ENCODE peak calls at places on chromosomes 7 and 10, in five cellular contexts. Z, U, G, N and S are unnamed samples.

GRCh38 chr7:101066141-101066857 is 19.0 kb upstream of the TRIM56 start:
- DNase-seq in Z (peak; percentile 82), U (no peak), G (no peak), N (no peak), S (no peak)

GRCh38 chr10:133156674-133157579 is 3.1 kb upstream of the KNDC1 start:
- DNase-seq in Z (no peak), U (no peak), G (no peak), N (no peak), S (no peak)

GRCh38 chr7:133941496-133941895 is 185.6 kb upstream of the LRGUK start:
- DNase-seq in Z (no peak), U (no peak), G (peak; percentile 33), N (no peak), S (no peak)

GRCh38 chr7:96920713-96921112 is 84.6 kb upstream of the DLX6 start:
- DNase-seq in Z (peak; percentile 51), U (no peak), G (no peak), N (no peak), S (no peak)

GRCh38 chr10:29849434-29849833 is 210.0 kb downstream of the JCAD start:
- DNase-seq in Z (no peak), U (peak; percentile 83), G (peak; percentile 86), N (no peak), S (no peak)

GRCh38 chr7:112162161-112163020 is 43.8 kb downstream of the DOCK4 start:
- DNase-seq in Z (peak; percentile 31), U (peak; percentile 95), G (peak; percentile 95), N (no peak), S (no peak)

GRCh38 chr7:116138202-116138801 is 72.0 kb upstream of the TES start:
- DNase-seq in Z (peak; percentile 77), U (peak; percentile 83), G (peak; percentile 74), N (no peak), S (peak; percentile 24)

GRCh38 chr10:73459683-73460314 is 26.4 kb upstream of the MSS51 start:
- DNase-seq in Z (no peak), U (no peak), G (no peak), N (no peak), S (no peak)

GRCh38 chr10:48792687-48793096 is 108.0 kb downstream of the WDFY4 start:
- DNase-seq in Z (peak; percentile 91), U (peak; percentile 24), G (peak; percentile 90), N (no peak), S (peak; percentile 67)